ENCODE peak calls at places on chromosome 10, in nine cellular contexts. K is lower leg skin, L is upper lobe of right lung, O is thoracic aorta, A is left ventricle myocardium inferior, E is GM12865, U is mucosa of descending colon, C is endothelial cell, J is sigmoid colon. F is an unnamed sample.

GRCh38 chr10:69716711-69717560 is 84.8 kb upstream of the COL13A1 start:
- DNase-seq in K (no peak), L (peak; percentile 81), O (no peak), A (no peak), E (peak; percentile 54), U (peak; percentile 80), C (peak; percentile 49), J (no peak), F (no peak)

GRCh38 chr10:101071266-101071884 is 9.6 kb downstream of the KAZALD1 start:
- DNase-seq in K (no peak), L (peak; percentile 79), O (no peak), A (peak; percentile 30), E (peak; percentile 48), U (no peak), C (no peak), J (peak; percentile 75), F (no peak)

GRCh38 chr10:61902448-61903183 is 1.1 kb downstream of the ARID5B start:
- DNase-seq in K (peak; percentile 81), L (no peak), O (no peak), A (peak; percentile 18), E (peak; percentile 76), U (peak; percentile 74), C (peak; percentile 16), J (peak; percentile 81), F (peak; percentile 59)

GRCh38 chr10:75072727-75073126 is 38.7 kb upstream of the SAMD8 start:
- DNase-seq in K (no peak), L (no peak), O (no peak), A (no peak), E (no peak), U (no peak), C (no peak), J (no peak), F (no peak)

GRCh38 chr10:69861251-69862240 is 59.8 kb downstream of the COL13A1 start:
- DNase-seq in K (no peak), L (no peak), O (no peak), A (no peak), E (peak; percentile 14), U (no peak), C (no peak), J (no peak), F (no peak)

GRCh38 chr10:116113721-116114501 is 159.1 kb downstream of the GFRA1 start:
- DNase-seq in K (no peak), L (no peak), O (no peak), A (no peak), E (no peak), U (no peak), C (no peak), J (no peak), F (no peak)

GRCh38 chr10:113978802-113979201 is 64.9 kb upstream of the ADRB1 start:
- DNase-seq in K (no peak), L (no peak), O (no peak), A (peak; percentile 37), E (no peak), U (no peak), C (no peak), J (no peak), F (no peak)

GRCh38 chr10:80320377-80320776 is 30.9 kb upstream of the MAT1A start:
- DNase-seq in K (no peak), L (no peak), O (no peak), A (no peak), E (no peak), U (no peak), C (no peak), J (no peak), F (no peak)

GRCh38 chr10:132061030-132061429 is 4.7 kb upstream of the JAKMIP3 start:
- DNase-seq in K (no peak), L (peak; percentile 21), O (no peak), A (no peak), E (no peak), U (no peak), C (no peak), J (no peak), F (no peak)

GRCh38 chr10:8981277-8981676 is 926.8 kb downstream of the GATA3 start:
- DNase-seq in K (no peak), L (no peak), O (no peak), A (no peak), E (no peak), U (no peak), C (no peak), J (no peak), F (no peak)

GRCh38 chr10:114352653-114353298 is 51.5 kb downstream of the AFAP1L2 start:
- DNase-seq in K (no peak), L (no peak), O (no peak), A (no peak), E (peak; percentile 21), U (no peak), C (no peak), J (no peak), F (no peak)

GRCh38 chr10:19835952-19836351 is 19.7 kb downstream of the PLXDC2 start:
- DNase-seq in K (no peak), L (no peak), O (no peak), A (no peak), E (no peak), U (no peak), C (no peak), J (no peak), F (no peak)
- TF ChIP-seq CTCF in K (no peak), L (no peak), O (no peak), A (no peak), E (no peak), U (no peak), C (no peak), J (no peak), F (no peak)

DNA sequence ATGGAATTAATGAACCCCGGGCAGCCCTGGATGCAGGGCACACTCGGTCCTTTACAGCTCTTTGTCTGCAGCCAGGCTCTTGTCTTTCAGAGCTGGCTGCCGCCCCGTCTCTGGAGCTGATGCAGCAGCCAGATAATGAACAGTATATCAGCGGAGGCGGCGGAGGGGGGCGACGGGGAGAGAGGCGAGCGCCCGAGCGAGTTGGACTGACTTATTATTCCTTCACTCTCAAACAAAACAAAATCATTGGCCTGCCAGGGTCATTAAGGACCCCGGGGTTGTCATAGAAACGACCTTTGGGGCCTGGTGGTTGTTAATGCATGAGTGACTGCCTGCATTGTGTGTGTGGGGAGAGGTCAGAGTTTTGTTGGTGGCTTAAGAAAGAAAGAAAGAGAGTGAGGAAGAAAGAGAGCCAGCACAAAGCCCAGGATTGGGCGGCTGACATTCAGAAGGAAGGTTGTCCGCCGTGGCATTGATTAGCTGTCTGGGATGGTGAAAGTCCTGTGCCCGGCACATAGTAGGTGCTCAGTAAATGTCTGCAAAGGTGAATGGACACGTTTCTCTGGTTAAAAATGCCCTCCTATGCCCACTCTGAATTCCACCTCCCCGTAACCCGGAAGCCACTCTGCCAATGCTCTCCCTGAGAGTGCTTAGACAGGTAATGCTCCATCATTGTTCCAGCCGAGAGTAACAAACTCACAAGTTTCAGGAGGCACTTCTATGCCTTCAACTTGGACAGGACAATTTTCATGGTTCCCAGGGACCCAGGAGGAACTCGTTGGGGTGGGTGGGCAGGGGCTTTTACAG is 411.7 kb upstream of the ZMIZ1 start:
- DNase-seq in K (no peak), L (no peak), O (no peak), A (no peak), E (no peak), U (peak; percentile 15), C (no peak), J (peak; percentile 79), F (no peak)
- TF ChIP-seq CTCF in K (no peak), L (no peak), O (no peak), A (no peak), E (no peak), U (no peak), C (no peak), J (no peak), F (no peak)

DNA sequence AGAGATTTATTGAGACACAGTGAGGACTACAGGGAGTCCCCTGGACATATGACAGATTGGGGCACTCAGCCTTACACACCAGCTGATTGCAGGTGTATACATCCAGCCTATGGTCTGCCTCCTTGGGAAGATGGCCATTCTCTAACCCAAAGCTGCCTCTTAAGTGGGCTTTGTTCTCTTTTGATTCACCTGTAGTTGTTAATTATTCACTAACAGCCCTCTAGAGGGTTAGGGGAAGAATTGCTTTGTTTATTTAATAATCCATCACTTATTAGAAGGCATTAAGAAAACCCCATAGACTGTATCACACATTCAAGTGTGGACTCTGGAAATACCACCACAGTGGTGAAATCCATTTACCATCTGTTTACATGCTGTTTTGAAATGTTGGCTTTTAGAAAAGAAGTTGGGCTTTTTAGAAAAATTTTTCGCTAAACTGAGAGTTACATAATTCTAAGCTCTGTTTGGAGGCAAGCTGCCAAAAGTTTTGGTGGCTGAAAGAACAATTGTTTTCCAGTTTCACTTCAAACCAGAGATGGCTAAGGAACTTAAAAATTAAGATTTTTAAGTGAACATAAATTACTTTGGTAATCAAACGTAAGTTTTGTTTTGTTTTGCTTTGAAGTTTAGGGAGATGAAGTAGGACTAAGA is 379.1 kb downstream of the ADRA2A start:
- DNase-seq in K (no peak), L (no peak), O (no peak), A (no peak), E (no peak), U (peak; percentile 2), C (no peak), J (no peak), F (no peak)
- TF ChIP-seq CTCF in K (no peak), L (no peak), O (no peak), A (no peak), E (no peak), U (no peak), C (no peak), J (no peak), F (no peak)

GRCh38 chr10:88865281-88865876 is 13.7 kb upstream of the ANKRD22 start:
- DNase-seq in K (no peak), L (no peak), O (no peak), A (no peak), E (peak; percentile 31), U (no peak), C (no peak), J (no peak), F (no peak)
- TF ChIP-seq CTCF in K (no peak), L (peak; percentile 20), O (no peak), A (no peak), E (no peak), U (no peak), C (no peak), J (no peak), F (no peak)

GRCh38 chr10:5631936-5632335 is 34.5 kb downstream of the ASB13 start:
- DNase-seq in K (peak; percentile 73), L (no peak), O (no peak), A (no peak), E (no peak), U (no peak), C (no peak), J (peak; percentile 81), F (no peak)
- TF ChIP-seq CTCF in K (no peak), L (no peak), O (no peak), A (no peak), E (no peak), U (no peak), C (no peak), J (no peak), F (no peak)

DNA sequence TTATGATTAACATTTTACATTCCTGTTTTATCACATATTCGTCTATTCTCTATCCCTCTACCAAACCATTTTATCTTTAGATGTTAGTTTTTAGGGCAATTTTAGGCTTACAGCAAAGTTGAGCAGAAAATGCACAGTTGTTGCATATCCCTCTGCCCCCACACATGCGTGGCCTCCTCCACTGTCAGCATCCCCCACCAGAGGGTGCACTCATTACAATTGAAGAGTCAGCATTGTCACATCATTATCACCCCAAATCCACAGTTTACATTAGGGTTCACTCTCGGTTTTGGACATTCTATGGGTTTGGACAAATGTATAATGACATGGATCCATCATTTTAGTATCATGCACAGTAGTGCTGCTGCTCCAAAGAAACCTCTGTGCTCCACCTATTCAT is 86.4 kb downstream of the WDR37 start:
- DNase-seq in K (no peak), L (no peak), O (no peak), A (no peak), E (no peak), U (no peak), C (peak; percentile 30), J (no peak), F (no peak)
- TF ChIP-seq CTCF in K (no peak), L (no peak), O (no peak), A (no peak), E (peak; percentile 24), U (no peak), C (peak; percentile 30), J (no peak), F (no peak)